ENCODE peak calls at places on chromosomes 11 and 22, in six cellular contexts. A, I, X, G, H and M are unnamed samples.

GRCh38 chr22:22431271-22432220 is 77.0 kb downstream of the ZNF280B start:
- DNase-seq in X (peak; percentile 34), A (peak; percentile 67), G (peak; percentile 90), I (no peak), H (peak; percentile 54), M (peak; percentile 91)

GRCh38 chr11:112659185-112659584 is 302.0 kb upstream of the NCAM1 start:
- DNase-seq in H (no peak), I (no peak), X (no peak), G (no peak), A (no peak), M (no peak)

GRCh38 chr11:60985501-60985900 is 14.0 kb downstream of the CD6 start:
- DNase-seq in A (no peak), H (no peak), X (no peak), I (no peak), G (no peak), M (no peak)

GRCh38 chr11:125375146-125375545 is 120.9 kb downstream of the FEZ1 start:
- DNase-seq in X (no peak), G (no peak), I (no peak), A (no peak), H (no peak), M (no peak)

GRCh38 chr11:88281317-88281712 is 56.2 kb downstream of the CTSC start:
- DNase-seq in I (no peak), X (no peak), G (no peak), H (peak; percentile 44), A (peak; percentile 25), M (peak; percentile 60)

GRCh38 chr22:43297246-43298061 is 45.7 kb downstream of the SCUBE1 start:
- DNase-seq in I (no peak), G (no peak), A (no peak), X (no peak), H (no peak), M (no peak)

GRCh38 chr11:8720376-8720775 is 37.8 kb downstream of the RPL27A start:
- DNase-seq in G (no peak), I (no peak), X (no peak), H (peak; percentile 25), A (peak; percentile 26), M (no peak)

GRCh38 chr11:131668867-131669780 is 298.7 kb downstream of the NTM start:
- DNase-seq in G (peak; percentile 56), I (no peak), X (peak; percentile 6), A (peak; percentile 75), H (peak; percentile 54), M (peak; percentile 72)

GRCh38 chr11:13114566-13115465 is 105.7 kb downstream of the RASSF10 start:
- DNase-seq in X (no peak), H (peak; percentile 25), G (no peak), A (peak; percentile 10), I (no peak), M (peak; percentile 41)

GRCh38 chr11:132898021-132898420 is 634.3 kb downstream of the OPCML start:
- DNase-seq in H (no peak), I (no peak), A (no peak), G (no peak), X (no peak), M (no peak)
- H3K9me2 ChIP-seq in H (no peaks in the 10 kb centered on the region), I (no peaks in the 10 kb centered on the region), A (no peaks in the 10 kb centered on the region), G (no peaks in the 10 kb centered on the region), X (no peaks in the 10 kb centered on the region), M (no peaks in the 10 kb centered on the region)

DNA sequence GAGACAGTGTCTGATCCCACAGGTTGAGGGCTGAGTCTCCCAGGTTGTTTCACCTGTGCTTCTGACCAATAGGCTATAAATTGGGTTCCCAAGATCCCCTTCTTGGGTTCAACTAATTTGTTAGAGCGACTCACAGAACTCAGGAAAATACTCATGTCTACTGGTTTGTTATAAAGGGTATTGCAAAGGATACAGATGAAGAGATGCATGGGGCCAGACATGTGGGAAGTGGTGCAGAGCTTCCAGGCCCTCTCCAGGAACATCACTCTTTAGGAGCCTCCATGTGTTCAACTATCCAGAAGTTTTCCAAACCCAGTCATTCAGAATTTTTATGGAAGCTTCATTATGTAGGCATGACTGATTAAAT is 4.7 kb downstream of the KLHL22 start:
- DNase-seq in G (no peak), H (no peak), A (no peak), I (no peak), X (no peak), M (no peak)
- H3K79me2 ChIP-seq in G (no peaks in the 10 kb centered on the region), H (peaks cover 19% of the 10 kb centered on the region), A (peaks cover 85% of the 10 kb centered on the region), I (peaks cover 9% of the 10 kb centered on the region), X (peaks cover 26% of the 10 kb centered on the region), M (peaks cover 73% of the 10 kb centered on the region)

GRCh38 chr11:123188508-123189165 is 6.4 kb downstream of the CLMP start:
- DNase-seq in G (no peak), I (no peak), X (no peak), A (peak; percentile 88), H (peak; percentile 61), M (no peak)
- H3K4me3 ChIP-seq in G (no peak overlapping the region), I (no peak overlapping the region), X (no peak overlapping the region), A (peak overlapping the region; percentile 86), H (peak overlapping the region; percentile 27), M (no peak overlapping the region)

GRCh38 chr11:132894598-132894997 is 637.7 kb downstream of the OPCML start:
- DNase-seq in X (no peak), A (no peak), G (no peak), I (no peak), H (no peak), M (no peak)

GRCh38 chr11:132901638-132902610 is 630.4 kb downstream of the OPCML start:
- DNase-seq in A (peak; percentile 26), I (no peak), X (no peak), G (no peak), H (no peak), M (no peak)

GRCh38 chr11:132895340-132895739 is 637.0 kb downstream of the OPCML start:
- DNase-seq in G (no peak), H (no peak), X (no peak), A (peak; percentile 18), I (no peak), M (no peak)

GRCh38 chr11:132904091-132904490 is 628.2 kb downstream of the OPCML start:
- DNase-seq in A (no peak), I (no peak), G (no peak), H (no peak), X (no peak), M (no peak)

GRCh38 chr11:132898676-132899075 is 633.6 kb downstream of the OPCML start:
- DNase-seq in G (no peak), H (no peak), X (no peak), I (no peak), A (no peak), M (no peak)
- H3K9me2 ChIP-seq in G (no peaks in the 10 kb centered on the region), H (no peaks in the 10 kb centered on the region), X (no peaks in the 10 kb centered on the region), I (no peaks in the 10 kb centered on the region), A (no peaks in the 10 kb centered on the region), M (no peaks in the 10 kb centered on the region)